ENCODE peak calls at places on chromosome 5, in six cellular contexts. O, X, G, I, P and R are unnamed samples.

GRCh38 chr5:173238312-173239232 is 3.6 kb upstream of the NKX2-5 start:
- DNase-seq in O (no peak), X (peak), P (no peak), I (no peak), G (no peak), R (no peak)

GRCh38 chr5:145830594-145830993 is 4.5 kb downstream of the PRELID2 start:
- DNase-seq in I (no peak), P (no peak), X (peak), G (no peak), O (peak), R (no peak)

GRCh38 chr5:168653611-168654010 is 74.4 kb upstream of the PANK3 start:
- DNase-seq in O (no peak), I (no peak), P (no peak), G (no peak), X (no peak), R (no peak)

GRCh38 chr5:137688248-137688840 is 47.5 kb downstream of the KLHL3 start:
- DNase-seq in O (no peak), I (no peak), G (no peak), P (no peak), X (peak), R (no peak)

GRCh38 chr5:54889826-54890225 is 95.6 kb downstream of the ESM1 start:
- DNase-seq in O (peak), P (peak), I (no peak), G (no peak), X (peak), R (no peak)

GRCh38 chr5:138843789-138844461 is 31.2 kb downstream of the LRRTM2 start:
- DNase-seq in I (no peak), X (no peak), O (no peak), P (no peak), G (no peak), R (no peak)

GRCh38 chr5:117454716-117455212 is 880.1 kb upstream of the SEMA6A start:
- DNase-seq in P (no peak), G (no peak), I (peak), O (no peak), X (peak), R (no peak)

GRCh38 chr5:179427032-179427675 is 81.9 kb upstream of the ADAMTS2 start:
- DNase-seq in O (no peak), P (no peak), I (no peak), G (no peak), X (no peak), R (no peak)

GRCh38 chr5:11904270-11904906 is at the start of gene CTNND2:
- DNase-seq in O (no peak), P (no peak), I (no peak), G (peak), X (no peak), R (peak)

GRCh38 chr5:162939962-162940361 is 497.4 kb upstream of the CCNG1 start:
- DNase-seq in G (no peak), I (no peak), X (no peak), O (no peak), P (no peak), R (no peak)

GRCh38 chr5:160869962-160870521 is 18.0 kb upstream of the ATP10B start:
- DNase-seq in O (no peak), X (no peak), G (no peak), P (no peak), I (no peak), R (no peak)

GRCh38 chr5:153584131-153584530 is 93.7 kb downstream of the GRIA1 start:
- DNase-seq in I (no peak), X (no peak), O (no peak), G (no peak), P (no peak), R (no peak)

GRCh38 chr5:73327908-73328455 is 120.6 kb downstream of the FOXD1 start:
- DNase-seq in G (no peak), P (no peak), I (no peak), X (peak), O (no peak), R (no peak)